ENCODE peak calls at places on chromosome 12, in seven cellular contexts. D, S, U, M, L, B and N are unnamed samples.

GRCh38 chr12:54075974-54076373 is 22.3 kb downstream of the HOXC4 start:
- DNase-seq in D (no peak), S (no peak), U (no peak), M (no peak), L (no peak), B (no peak), N (no peak)

GRCh38 chr12:45336762-45337596 is 121.1 kb downstream of the ANO6 start:
- DNase-seq in D (no peak), S (peak), U (no peak), M (peak), L (no peak), B (no peak), N (peak)

GRCh38 chr12:95653761-95654546 is 102.7 kb upstream of the USP44 start:
- DNase-seq in D (no peak), S (peak), U (no peak), M (peak), L (no peak), B (no peak), N (peak)

GRCh38 chr12:106582661-106583577 is at the start of gene RFX4:
- DNase-seq in D (no peak), S (no peak), U (no peak), M (no peak), L (no peak), B (peak), N (no peak)

GRCh38 chr12:104201238-104202001 is 14.2 kb upstream of the TXNRD1 start:
- DNase-seq in D (no peak), S (peak), U (no peak), M (peak), L (peak), B (no peak), N (peak)

GRCh38 chr12:50282581-50283229 is 615 bp downstream of the LIMA1 start:
- DNase-seq in D (no peak), S (peak), U (no peak), M (peak), L (no peak), B (no peak), N (peak)

GRCh38 chr12:107033758-107034739 is 47.1 kb upstream of the MTERF2 start:
- DNase-seq in D (no peak), S (no peak), U (no peak), M (peak), L (no peak), B (no peak), N (no peak)

GRCh38 chr12:26298785-26299621 is 103.6 kb downstream of the SSPN start:
- DNase-seq in D (no peak), S (peak), U (no peak), M (peak), L (no peak), B (no peak), N (peak)

GRCh38 chr12:105748806-105749600 is 389.8 kb downstream of the NUAK1 start:
- DNase-seq in D (peak), S (peak), U (peak), M (peak), L (no peak), B (no peak), N (peak)

GRCh38 chr12:13853471-13853870 is 127.9 kb downstream of the GRIN2B start:
- DNase-seq in D (no peak), S (no peak), U (no peak), M (no peak), L (no peak), B (no peak), N (no peak)

GRCh38 chr12:19227880-19228210 is 98.3 kb downstream of the PLEKHA5 start:
- DNase-seq in D (no peak), S (no peak), U (no peak), M (no peak), L (no peak), B (no peak), N (no peak)
- H3K27ac ChIP-seq in D (no peak), S (no peak), U (peak), M (peak), L (no peak), B (no peak), N (no peak)

DNA sequence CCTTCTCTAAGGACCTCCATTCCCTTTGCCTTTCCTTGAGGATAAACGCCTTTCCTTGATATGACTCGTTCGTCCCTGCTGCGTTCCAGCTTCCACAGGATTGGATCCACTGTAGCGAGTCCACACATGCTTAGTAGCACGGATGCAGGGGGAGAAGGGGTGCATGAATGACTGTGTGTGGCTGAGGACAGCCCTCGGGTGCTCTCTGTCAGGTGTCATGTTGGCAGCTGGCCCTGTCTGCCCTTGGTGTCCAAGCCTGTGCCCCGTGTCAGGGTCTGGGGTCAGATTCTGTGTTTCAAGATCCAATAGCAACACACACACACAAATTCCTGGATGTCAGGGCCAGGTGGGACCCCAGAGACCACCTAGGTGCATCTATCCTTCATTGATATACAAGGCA is 17.5 kb upstream of the KRT80 start:
- DNase-seq in D (no peak), S (no peak), U (no peak), M (no peak), L (no peak), B (no peak), N (peak)
- H3K27ac ChIP-seq in D (no peak), S (no peak), U (no peak), M (no peak), L (no peak), B (no peak), N (no peak)

GRCh38 chr12:125136702-125137101 is 71.5 kb downstream of the AACS start:
- DNase-seq in D (no peak), S (no peak), U (no peak), M (no peak), L (no peak), B (no peak), N (no peak)
- H3K27ac ChIP-seq in D (no peak), S (no peak), U (no peak), M (no peak), L (no peak), B (no peak), N (no peak)

GRCh38 chr12:1994429-1995143 is 9.7 kb downstream of the DCP1B start:
- DNase-seq in D (no peak), S (no peak), U (no peak), M (no peak), L (no peak), B (no peak), N (no peak)

GRCh38 chr12:1992732-1993131 is 11.5 kb downstream of the DCP1B start:
- DNase-seq in D (no peak), S (no peak), U (no peak), M (peak), L (no peak), B (no peak), N (no peak)

GRCh38 chr12:1993341-1993740 is 10.9 kb downstream of the DCP1B start:
- DNase-seq in D (no peak), S (peak), U (no peak), M (peak), L (no peak), B (no peak), N (peak)

GRCh38 chr12:1995205-1995896 is 8.9 kb downstream of the DCP1B start:
- DNase-seq in D (no peak), S (peak), U (no peak), M (no peak), L (no peak), B (no peak), N (no peak)

DNA sequence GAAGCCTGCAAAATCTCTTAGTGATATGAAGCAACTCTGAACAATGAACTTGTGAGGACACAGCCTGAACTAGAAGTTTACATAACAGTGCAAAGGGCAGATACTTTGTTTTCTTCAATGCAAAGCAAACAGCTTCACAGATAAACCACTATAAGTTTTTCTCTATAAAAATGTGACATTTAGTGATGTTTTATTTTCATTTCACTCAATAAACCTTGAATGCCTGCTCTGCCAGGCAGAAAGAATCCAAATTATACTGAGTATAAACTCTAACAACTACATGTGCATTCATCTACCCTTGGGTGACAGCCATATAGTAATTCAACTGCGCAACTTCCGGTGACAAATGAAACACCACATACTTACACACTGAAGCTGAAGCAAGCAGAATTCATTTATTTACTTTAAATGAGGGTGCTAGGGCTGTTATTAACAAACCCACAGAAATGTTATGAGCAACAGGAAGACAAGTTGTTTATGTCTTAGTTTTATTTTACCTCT is 10.3 kb downstream of the DCP1B start:
- DNase-seq in D (no peak), S (peak), U (no peak), M (peak), L (no peak), B (no peak), N (no peak)
- H3K27ac ChIP-seq in D (no peak), S (peak), U (peak), M (no peak), L (peak), B (peak), N (peak)

DNA sequence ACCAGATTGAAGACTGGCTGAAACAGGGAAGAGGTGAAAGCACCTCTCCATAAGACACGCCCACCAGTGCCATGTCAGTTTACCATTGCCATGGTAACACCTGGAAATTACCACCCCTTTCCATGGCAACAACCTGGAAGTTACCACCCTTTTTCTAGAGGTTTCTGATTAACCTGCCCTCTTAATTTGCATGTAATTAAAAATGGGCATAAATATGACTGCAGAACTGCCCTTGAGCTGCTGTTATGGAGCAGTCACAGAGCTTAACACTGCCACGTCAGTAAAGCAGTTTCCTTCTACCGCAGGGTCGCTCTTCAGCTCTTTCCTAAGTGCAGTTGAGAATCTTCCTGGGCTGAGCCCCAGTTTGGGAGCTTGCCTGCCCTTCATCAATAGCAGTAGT is 55.2 kb downstream of the RASSF3 start:
- DNase-seq in D (no peak), S (no peak), U (no peak), M (peak), L (peak), B (no peak), N (no peak)
- H3K27ac ChIP-seq in D (peak), S (no peak), U (peak), M (peak), L (peak), B (peak), N (no peak)